ENCODE peak calls at places on chromosome 2, in ten cellular contexts. One of them, this sample, is unnamed.

GRCh38 chr2:237563816-237564215 is 2.6 kb upstream of the PRLH start:
- DNase-seq in lower leg skin: no peak
- DNase-seq in lower lobe of right lung: no peak
- DNase-seq in AG04449: no peak
- DNase-seq in GM12878: no peak
- DNase-seq in suprapubic skin: no peak
- DNase-seq in AG09309: no peak
- DNase-seq in BJ: no peak
- DNase-seq in heart left ventricle: peak
- DNase-seq in foreskin keratinocyte: no peak
- DNase-seq in this sample: no peak

GRCh38 chr2:121491566-121491965 is 39.1 kb upstream of the RNU4ATAC start:
- DNase-seq in heart left ventricle: no peak
- DNase-seq in lower lobe of right lung: no peak
- DNase-seq in AG09309: no peak
- DNase-seq in AG04449: no peak
- DNase-seq in BJ: no peak
- DNase-seq in suprapubic skin: no peak
- DNase-seq in foreskin keratinocyte: no peak
- DNase-seq in GM12878: no peak
- DNase-seq in lower leg skin: no peak
- DNase-seq in this sample: no peak

GRCh38 chr2:54613794-54614257 is 109.6 kb upstream of the EML6 start:
- DNase-seq in lower leg skin: no peak
- DNase-seq in suprapubic skin: no peak
- DNase-seq in lower lobe of right lung: no peak
- DNase-seq in AG09309: no peak
- DNase-seq in AG04449: no peak
- DNase-seq in heart left ventricle: no peak
- DNase-seq in BJ: no peak
- DNase-seq in foreskin keratinocyte: peak
- DNase-seq in GM12878: no peak
- DNase-seq in this sample: no peak

GRCh38 chr2:54041135-54041534 is 70.3 kb upstream of the PSME4 start:
- DNase-seq in suprapubic skin: no peak
- DNase-seq in BJ: no peak
- DNase-seq in AG04449: no peak
- DNase-seq in heart left ventricle: no peak
- DNase-seq in lower lobe of right lung: no peak
- DNase-seq in lower leg skin: no peak
- DNase-seq in foreskin keratinocyte: peak
- DNase-seq in AG09309: no peak
- DNase-seq in GM12878: no peak
- DNase-seq in this sample: no peak

GRCh38 chr2:238602223-238602945 is 175.7 kb downstream of the ASB1 start:
- DNase-seq in BJ: no peak
- DNase-seq in lower leg skin: no peak
- DNase-seq in suprapubic skin: no peak
- DNase-seq in AG04449: no peak
- DNase-seq in foreskin keratinocyte: no peak
- DNase-seq in AG09309: no peak
- DNase-seq in lower lobe of right lung: no peak
- DNase-seq in GM12878: no peak
- DNase-seq in heart left ventricle: no peak
- DNase-seq in this sample: no peak

GRCh38 chr2:158128168-158128973 is 26.7 kb downstream of the UPP2 start:
- DNase-seq in AG09309: no peak
- DNase-seq in foreskin keratinocyte: no peak
- DNase-seq in suprapubic skin: no peak
- DNase-seq in heart left ventricle: no peak
- DNase-seq in GM12878: no peak
- DNase-seq in BJ: no peak
- DNase-seq in lower leg skin: no peak
- DNase-seq in AG04449: no peak
- DNase-seq in lower lobe of right lung: no peak
- DNase-seq in this sample: no peak

GRCh38 chr2:7437716-7438648 is 520.8 kb downstream of the RNF144A start:
- DNase-seq in AG04449: no peak
- DNase-seq in GM12878: peak
- DNase-seq in suprapubic skin: no peak
- DNase-seq in heart left ventricle: no peak
- DNase-seq in foreskin keratinocyte: no peak
- DNase-seq in BJ: no peak
- DNase-seq in lower lobe of right lung: no peak
- DNase-seq in lower leg skin: no peak
- DNase-seq in AG09309: no peak
- DNase-seq in this sample: no peak

GRCh38 chr2:64311191-64311910 is 142.6 kb upstream of the LGALSL start:
- DNase-seq in suprapubic skin: no peak
- DNase-seq in GM12878: no peak
- DNase-seq in BJ: no peak
- DNase-seq in AG09309: no peak
- DNase-seq in lower lobe of right lung: no peak
- DNase-seq in heart left ventricle: no peak
- DNase-seq in AG04449: no peak
- DNase-seq in foreskin keratinocyte: peak
- DNase-seq in lower leg skin: peak
- DNase-seq in this sample: no peak

GRCh38 chr2:198371902-198372611 is 567.7 kb downstream of the PLCL1 start:
- DNase-seq in lower lobe of right lung: no peak
- DNase-seq in suprapubic skin: no peak
- DNase-seq in heart left ventricle: no peak
- DNase-seq in AG09309: peak
- DNase-seq in foreskin keratinocyte: peak
- DNase-seq in GM12878: peak
- DNase-seq in BJ: peak
- DNase-seq in lower leg skin: no peak
- DNase-seq in AG04449: peak
- DNase-seq in this sample: peak

GRCh38 chr2:134736167-134736885 is 17.5 kb upstream of the TMEM163 start:
- DNase-seq in foreskin keratinocyte: peak
- DNase-seq in AG04449: peak
- DNase-seq in heart left ventricle: no peak
- DNase-seq in suprapubic skin: no peak
- DNase-seq in GM12878: no peak
- DNase-seq in lower leg skin: no peak
- DNase-seq in AG09309: no peak
- DNase-seq in lower lobe of right lung: no peak
- DNase-seq in BJ: no peak
- DNase-seq in this sample: no peak

GRCh38 chr2:74436804-74437695 is 4.7 kb downstream of the RTKN start:
- DNase-seq in GM12878: no peak
- DNase-seq in suprapubic skin: no peak
- DNase-seq in heart left ventricle: no peak
- DNase-seq in AG04449: no peak
- DNase-seq in foreskin keratinocyte: no peak
- DNase-seq in BJ: no peak
- DNase-seq in AG09309: no peak
- DNase-seq in lower leg skin: no peak
- DNase-seq in lower lobe of right lung: no peak
- DNase-seq in this sample: no peak

GRCh38 chr2:197311521-197312033 is 997 bp upstream of the ANKRD44 start:
- DNase-seq in lower leg skin: no peak
- DNase-seq in GM12878: no peak
- DNase-seq in heart left ventricle: no peak
- DNase-seq in BJ: no peak
- DNase-seq in AG04449: no peak
- DNase-seq in AG09309: no peak
- DNase-seq in suprapubic skin: no peak
- DNase-seq in foreskin keratinocyte: no peak
- DNase-seq in lower lobe of right lung: no peak
- DNase-seq in this sample: no peak

GRCh38 chr2:6946722-6947121 is 29.5 kb downstream of the RNF144A start:
- DNase-seq in suprapubic skin: no peak
- DNase-seq in AG04449: peak
- DNase-seq in lower lobe of right lung: no peak
- DNase-seq in BJ: peak
- DNase-seq in GM12878: no peak
- DNase-seq in heart left ventricle: no peak
- DNase-seq in foreskin keratinocyte: peak
- DNase-seq in lower leg skin: no peak
- DNase-seq in AG09309: peak
- DNase-seq in this sample: peak

DNA sequence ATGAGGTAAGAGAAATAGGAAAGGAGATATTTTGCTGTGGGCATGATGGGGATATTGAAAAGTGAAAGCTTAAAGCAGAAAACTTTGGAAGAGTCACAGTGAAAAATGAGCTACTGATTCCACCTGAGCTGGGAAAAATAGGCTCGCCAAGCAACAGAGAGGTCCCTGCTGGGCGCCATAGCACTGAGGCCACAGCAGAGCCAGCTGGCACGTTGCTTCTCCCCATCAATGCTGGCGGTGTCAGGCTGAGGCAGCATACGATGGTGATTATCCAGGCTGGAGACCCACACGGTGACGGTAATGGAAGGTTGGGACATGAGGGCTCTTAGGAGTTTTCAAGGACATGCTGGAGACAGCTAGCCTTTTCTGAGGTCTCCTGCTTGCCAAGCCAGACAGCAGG is 25.8 kb upstream of the DTNB start:
- DNase-seq in suprapubic skin: no peak
- DNase-seq in GM12878: no peak
- DNase-seq in heart left ventricle: no peak
- DNase-seq in foreskin keratinocyte: no peak
- DNase-seq in lower leg skin: no peak
- DNase-seq in AG09309: no peak
- DNase-seq in lower lobe of right lung: no peak
- DNase-seq in AG04449: no peak
- DNase-seq in BJ: no peak
- DNase-seq in this sample: no peak
- TF ChIP-seq CTCF in suprapubic skin: no peak
- TF ChIP-seq CTCF in GM12878: no peak
- TF ChIP-seq CTCF in heart left ventricle: no peak
- TF ChIP-seq CTCF in foreskin keratinocyte: no peak
- TF ChIP-seq CTCF in lower leg skin: no peak
- TF ChIP-seq CTCF in AG09309: no peak
- TF ChIP-seq CTCF in lower lobe of right lung: no peak
- TF ChIP-seq CTCF in AG04449: no peak
- TF ChIP-seq CTCF in BJ: no peak
- TF ChIP-seq CTCF in this sample: no peak

DNA sequence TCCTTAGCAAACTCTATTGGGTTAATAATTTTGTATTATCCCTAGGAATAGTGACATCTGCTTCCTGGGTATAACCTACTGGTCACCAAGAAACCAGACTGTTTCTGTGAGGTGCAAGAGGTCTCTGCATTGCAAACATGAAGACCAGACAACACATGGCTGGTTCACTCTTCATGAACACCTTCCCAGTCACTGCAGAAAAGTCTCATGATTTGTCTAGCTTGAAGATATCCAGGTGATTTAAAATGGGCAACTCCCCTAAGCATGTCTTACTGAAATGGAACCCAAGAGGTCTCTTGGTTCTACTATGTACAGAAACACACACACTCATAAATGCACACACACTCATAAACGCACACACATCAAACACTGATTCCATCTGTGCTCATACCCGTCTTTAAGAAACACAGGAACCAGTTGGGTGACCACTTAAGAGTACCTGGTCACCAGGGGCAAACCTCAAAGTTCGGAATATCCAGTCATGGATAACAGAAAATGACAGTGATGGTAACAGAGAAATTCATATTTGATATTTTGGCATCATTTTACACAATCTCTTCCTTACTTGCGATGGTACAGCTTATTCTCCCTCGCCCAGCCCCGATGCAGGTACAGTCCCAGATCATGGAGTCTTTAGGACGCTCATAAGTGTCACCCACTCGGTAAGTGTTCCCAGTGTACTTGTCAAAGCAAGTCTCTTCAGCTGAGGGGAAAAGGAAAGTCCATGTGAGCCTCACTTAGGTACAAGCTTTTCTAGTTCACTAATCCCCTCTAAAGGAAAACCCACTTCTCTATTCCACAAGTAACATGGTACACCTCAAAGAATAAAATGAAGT is 2.9 kb downstream of the FN1 start:
- DNase-seq in AG04449: no peak
- DNase-seq in BJ: no peak
- DNase-seq in suprapubic skin: no peak
- DNase-seq in heart left ventricle: no peak
- DNase-seq in lower lobe of right lung: no peak
- DNase-seq in lower leg skin: no peak
- DNase-seq in foreskin keratinocyte: peak
- DNase-seq in GM12878: no peak
- DNase-seq in AG09309: no peak
- DNase-seq in this sample: no peak
- TF ChIP-seq CTCF in AG04449: no peak
- TF ChIP-seq CTCF in BJ: no peak
- TF ChIP-seq CTCF in suprapubic skin: no peak
- TF ChIP-seq CTCF in heart left ventricle: no peak
- TF ChIP-seq CTCF in lower lobe of right lung: no peak
- TF ChIP-seq CTCF in lower leg skin: no peak
- TF ChIP-seq CTCF in foreskin keratinocyte: no peak
- TF ChIP-seq CTCF in GM12878: no peak
- TF ChIP-seq CTCF in AG09309: no peak
- TF ChIP-seq CTCF in this sample: no peak

DNA sequence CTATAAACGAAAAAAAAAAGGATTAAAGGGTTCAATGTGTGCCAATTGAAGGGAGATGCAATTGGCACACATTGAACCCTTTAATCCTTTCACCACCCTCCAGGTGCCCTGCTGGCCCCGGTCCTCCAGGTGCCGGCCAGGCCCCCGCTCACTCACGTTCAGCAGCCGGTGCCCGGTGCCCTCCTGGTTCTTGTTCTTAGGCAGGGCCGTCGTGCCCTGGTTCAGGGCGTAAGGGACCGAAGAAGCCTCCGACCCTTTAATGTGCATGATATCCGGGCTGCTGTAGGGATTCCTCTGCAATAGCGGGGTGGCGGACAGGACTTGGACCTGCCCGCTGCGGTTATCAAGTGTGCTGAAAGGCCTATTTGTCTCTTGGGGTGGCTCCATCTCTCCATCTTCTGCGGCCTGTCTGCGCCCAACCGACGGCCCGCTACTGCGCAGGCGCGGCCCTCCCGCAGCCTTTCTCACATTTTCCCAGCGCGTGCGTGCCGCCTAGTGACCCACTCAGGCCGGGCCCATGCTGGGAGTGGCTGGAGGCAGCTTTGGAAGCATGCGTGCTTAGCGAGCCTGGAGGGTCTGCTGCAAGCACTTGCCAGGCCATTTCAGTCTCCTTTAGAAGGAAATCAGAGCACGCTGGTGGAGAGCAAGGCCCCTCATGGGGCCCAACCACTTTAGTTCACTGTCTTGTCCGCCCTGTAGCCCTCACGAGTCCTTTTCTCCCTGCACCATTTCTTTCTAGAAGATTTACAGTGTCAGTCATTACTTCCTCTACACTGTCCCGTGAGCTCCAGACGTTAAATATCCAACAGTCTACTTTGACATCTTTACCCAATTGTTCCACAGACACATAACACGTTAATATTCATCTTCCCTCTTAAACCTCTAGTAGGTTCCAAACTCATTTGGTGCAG is 24.3 kb downstream of the TMEM237 start:
- DNase-seq in suprapubic skin: peak
- DNase-seq in lower lobe of right lung: peak
- DNase-seq in heart left ventricle: peak
- DNase-seq in BJ: no peak
- DNase-seq in lower leg skin: peak
- DNase-seq in GM12878: no peak
- DNase-seq in AG04449: no peak
- DNase-seq in foreskin keratinocyte: no peak
- DNase-seq in AG09309: no peak
- DNase-seq in this sample: peak
- TF ChIP-seq CTCF in suprapubic skin: no peak
- TF ChIP-seq CTCF in lower lobe of right lung: peak
- TF ChIP-seq CTCF in heart left ventricle: peak
- TF ChIP-seq CTCF in BJ: peak
- TF ChIP-seq CTCF in lower leg skin: no peak
- TF ChIP-seq CTCF in GM12878: no peak
- TF ChIP-seq CTCF in AG04449: peak
- TF ChIP-seq CTCF in foreskin keratinocyte: peak
- TF ChIP-seq CTCF in AG09309: peak
- TF ChIP-seq CTCF in this sample: peak

GRCh38 chr2:15591692-15592463 is at the start of gene DDX1:
- DNase-seq in lower lobe of right lung: peak
- DNase-seq in AG04449: peak
- DNase-seq in suprapubic skin: peak
- DNase-seq in lower leg skin: peak
- DNase-seq in heart left ventricle: peak
- DNase-seq in GM12878: peak
- DNase-seq in foreskin keratinocyte: peak
- DNase-seq in BJ: peak
- DNase-seq in AG09309: peak
- DNase-seq in this sample: peak
- TF ChIP-seq CTCF in lower lobe of right lung: no peak
- TF ChIP-seq CTCF in AG04449: no peak
- TF ChIP-seq CTCF in suprapubic skin: no peak
- TF ChIP-seq CTCF in lower leg skin: no peak
- TF ChIP-seq CTCF in heart left ventricle: no peak
- TF ChIP-seq CTCF in GM12878: no peak
- TF ChIP-seq CTCF in foreskin keratinocyte: no peak
- TF ChIP-seq CTCF in BJ: peak
- TF ChIP-seq CTCF in AG09309: no peak
- TF ChIP-seq CTCF in this sample: no peak